ENCODE peak calls at places on chromosome 3, in ten cellular contexts. One of them, this sample, is unnamed.

GRCh38 chr3:32873491-32874130 is 55.8 kb downstream of the TRIM71 start:
- DNase-seq in GM12864: no peak
- DNase-seq in activated T-cell treated with anti-CD3 and anti-CD28 coated beads, Interleukin-2, amount 50 U/mL, for 72 hours: no peak
- DNase-seq in NCI-H2081: no peak
- DNase-seq in GDM1: no peak
- DNase-seq in GM20000: no peak
- DNase-seq in HFF-Myc: no peak
- DNase-seq in endothelial cell: no peak
- DNase-seq in stromal cell of bone marrow: no peak
- DNase-seq in ELR: no peak
- DNase-seq in this sample: no peak

GRCh38 chr3:149536429-149536828 is 61.9 kb downstream of the TM4SF4 start:
- DNase-seq in GDM1: no peak
- DNase-seq in ELR: no peak
- DNase-seq in stromal cell of bone marrow: no peak
- DNase-seq in NCI-H2081: peak
- DNase-seq in endothelial cell: no peak
- DNase-seq in activated T-cell treated with anti-CD3 and anti-CD28 coated beads, Interleukin-2, amount 50 U/mL, for 72 hours: no peak
- DNase-seq in GM12864: no peak
- DNase-seq in GM20000: no peak
- DNase-seq in HFF-Myc: no peak
- DNase-seq in this sample: peak

GRCh38 chr3:24296441-24297205 is 198.0 kb downstream of the THRB start:
- DNase-seq in GDM1: no peak
- DNase-seq in NCI-H2081: no peak
- DNase-seq in GM20000: no peak
- DNase-seq in endothelial cell: no peak
- DNase-seq in ELR: peak
- DNase-seq in activated T-cell treated with anti-CD3 and anti-CD28 coated beads, Interleukin-2, amount 50 U/mL, for 72 hours: no peak
- DNase-seq in GM12864: no peak
- DNase-seq in stromal cell of bone marrow: no peak
- DNase-seq in HFF-Myc: no peak
- DNase-seq in this sample: peak

GRCh38 chr3:194592798-194593752 is 40.1 kb downstream of the TMEM44 start:
- DNase-seq in activated T-cell treated with anti-CD3 and anti-CD28 coated beads, Interleukin-2, amount 50 U/mL, for 72 hours: no peak
- DNase-seq in GM20000: no peak
- DNase-seq in GDM1: no peak
- DNase-seq in HFF-Myc: peak
- DNase-seq in stromal cell of bone marrow: peak
- DNase-seq in endothelial cell: no peak
- DNase-seq in NCI-H2081: no peak
- DNase-seq in GM12864: no peak
- DNase-seq in ELR: peak
- DNase-seq in this sample: peak

GRCh38 chr3:33278106-33278672 is 947 bp downstream of the FBXL2 start:
- DNase-seq in NCI-H2081: peak
- DNase-seq in GM12864: no peak
- DNase-seq in activated T-cell treated with anti-CD3 and anti-CD28 coated beads, Interleukin-2, amount 50 U/mL, for 72 hours: no peak
- DNase-seq in HFF-Myc: no peak
- DNase-seq in ELR: peak
- DNase-seq in endothelial cell: no peak
- DNase-seq in GM20000: no peak
- DNase-seq in stromal cell of bone marrow: peak
- DNase-seq in GDM1: no peak
- DNase-seq in this sample: peak

GRCh38 chr3:13712682-13713180 is 163.8 kb downstream of the FBLN2 start:
- DNase-seq in stromal cell of bone marrow: no peak
- DNase-seq in ELR: no peak
- DNase-seq in activated T-cell treated with anti-CD3 and anti-CD28 coated beads, Interleukin-2, amount 50 U/mL, for 72 hours: no peak
- DNase-seq in endothelial cell: no peak
- DNase-seq in GDM1: no peak
- DNase-seq in HFF-Myc: no peak
- DNase-seq in NCI-H2081: no peak
- DNase-seq in GM20000: no peak
- DNase-seq in GM12864: no peak
- DNase-seq in this sample: no peak

GRCh38 chr3:151345854-151346253 is 16.5 kb upstream of the P2RY13 start:
- DNase-seq in HFF-Myc: no peak
- DNase-seq in NCI-H2081: no peak
- DNase-seq in GDM1: no peak
- DNase-seq in activated T-cell treated with anti-CD3 and anti-CD28 coated beads, Interleukin-2, amount 50 U/mL, for 72 hours: no peak
- DNase-seq in stromal cell of bone marrow: peak
- DNase-seq in GM20000: no peak
- DNase-seq in ELR: peak
- DNase-seq in GM12864: no peak
- DNase-seq in endothelial cell: no peak
- DNase-seq in this sample: peak

GRCh38 chr3:136277634-136278033 is 27.5 kb downstream of the PCCB start:
- DNase-seq in stromal cell of bone marrow: no peak
- DNase-seq in endothelial cell: no peak
- DNase-seq in activated T-cell treated with anti-CD3 and anti-CD28 coated beads, Interleukin-2, amount 50 U/mL, for 72 hours: no peak
- DNase-seq in GM20000: no peak
- DNase-seq in GM12864: no peak
- DNase-seq in HFF-Myc: no peak
- DNase-seq in ELR: no peak
- DNase-seq in NCI-H2081: peak
- DNase-seq in GDM1: no peak
- DNase-seq in this sample: no peak

GRCh38 chr3:12352253-12352652 is 63.4 kb downstream of the PPARG start:
- DNase-seq in NCI-H2081: no peak
- DNase-seq in HFF-Myc: no peak
- DNase-seq in GM20000: no peak
- DNase-seq in GM12864: no peak
- DNase-seq in endothelial cell: no peak
- DNase-seq in stromal cell of bone marrow: no peak
- DNase-seq in ELR: no peak
- DNase-seq in activated T-cell treated with anti-CD3 and anti-CD28 coated beads, Interleukin-2, amount 50 U/mL, for 72 hours: no peak
- DNase-seq in GDM1: no peak
- DNase-seq in this sample: no peak

GRCh38 chr3:50623840-50624474 is 7.0 kb downstream of the MAPKAPK3 start:
- DNase-seq in stromal cell of bone marrow: no peak
- DNase-seq in GM20000: no peak
- DNase-seq in NCI-H2081: no peak
- DNase-seq in endothelial cell: no peak
- DNase-seq in activated T-cell treated with anti-CD3 and anti-CD28 coated beads, Interleukin-2, amount 50 U/mL, for 72 hours: peak
- DNase-seq in GM12864: no peak
- DNase-seq in HFF-Myc: no peak
- DNase-seq in GDM1: peak
- DNase-seq in ELR: peak
- DNase-seq in this sample: peak

GRCh38 chr3:193815246-193816027 is 222.4 kb downstream of the OPA1 start:
- DNase-seq in endothelial cell: no peak
- DNase-seq in ELR: no peak
- DNase-seq in GDM1: no peak
- DNase-seq in stromal cell of bone marrow: no peak
- DNase-seq in GM12864: no peak
- DNase-seq in GM20000: no peak
- DNase-seq in HFF-Myc: no peak
- DNase-seq in activated T-cell treated with anti-CD3 and anti-CD28 coated beads, Interleukin-2, amount 50 U/mL, for 72 hours: no peak
- DNase-seq in NCI-H2081: no peak
- DNase-seq in this sample: no peak

GRCh38 chr3:44065311-44065710 is 176.4 kb upstream of the TOPAZ1 start:
- DNase-seq in stromal cell of bone marrow: no peak
- DNase-seq in GDM1: no peak
- DNase-seq in GM12864: no peak
- DNase-seq in endothelial cell: no peak
- DNase-seq in NCI-H2081: peak
- DNase-seq in HFF-Myc: no peak
- DNase-seq in GM20000: no peak
- DNase-seq in activated T-cell treated with anti-CD3 and anti-CD28 coated beads, Interleukin-2, amount 50 U/mL, for 72 hours: no peak
- DNase-seq in ELR: no peak
- DNase-seq in this sample: peak

GRCh38 chr3:106824856-106825255 is 552.4 kb upstream of the CCDC54 start:
- DNase-seq in GDM1: no peak
- DNase-seq in endothelial cell: peak
- DNase-seq in activated T-cell treated with anti-CD3 and anti-CD28 coated beads, Interleukin-2, amount 50 U/mL, for 72 hours: no peak
- DNase-seq in GM20000: peak
- DNase-seq in HFF-Myc: no peak
- DNase-seq in GM12864: no peak
- DNase-seq in NCI-H2081: peak
- DNase-seq in stromal cell of bone marrow: peak
- DNase-seq in ELR: peak
- DNase-seq in this sample: peak

GRCh38 chr3:186828340-186828739 is 14.2 kb upstream of the ADIPOQ start:
- DNase-seq in GM12864: no peak
- DNase-seq in stromal cell of bone marrow: no peak
- DNase-seq in endothelial cell: no peak
- DNase-seq in GM20000: no peak
- DNase-seq in HFF-Myc: no peak
- DNase-seq in NCI-H2081: no peak
- DNase-seq in activated T-cell treated with anti-CD3 and anti-CD28 coated beads, Interleukin-2, amount 50 U/mL, for 72 hours: no peak
- DNase-seq in GDM1: no peak
- DNase-seq in ELR: no peak
- DNase-seq in this sample: no peak

GRCh38 chr3:111737712-111738097 is 121.4 kb upstream of the PHLDB2 start:
- DNase-seq in endothelial cell: no peak
- DNase-seq in stromal cell of bone marrow: peak
- DNase-seq in GM12864: no peak
- DNase-seq in ELR: peak
- DNase-seq in GDM1: no peak
- DNase-seq in NCI-H2081: no peak
- DNase-seq in GM20000: no peak
- DNase-seq in HFF-Myc: no peak
- DNase-seq in activated T-cell treated with anti-CD3 and anti-CD28 coated beads, Interleukin-2, amount 50 U/mL, for 72 hours: no peak
- DNase-seq in this sample: peak